ENCODE peak calls at places on chromosome 1, in six cellular contexts. T, R, J, S, O and W are unnamed samples.

GRCh38 chr1:6785721-6786505 is 659 bp downstream of the CAMTA1 start:
- DNase-seq in S (peak; percentile 95), T (peak; percentile 15), O (no peak), R (no peak), J (peak; percentile 17), W (peak; percentile 91)

GRCh38 chr1:233421293-233421692 is 93.8 kb downstream of the MAP3K21 start:
- DNase-seq in T (no peak), S (no peak), J (no peak), O (no peak), R (no peak), W (no peak)

GRCh38 chr1:47563206-47563605 is 125.4 kb downstream of the FOXD2 start:
- DNase-seq in R (no peak), O (no peak), S (no peak), T (no peak), J (no peak), W (no peak)

GRCh38 chr1:30700528-30701265 is 22.7 kb downstream of the MATN1 start:
- DNase-seq in R (no peak), J (no peak), T (peak; percentile 76), S (no peak), O (no peak), W (no peak)

GRCh38 chr1:27157194-27157593 is 2.3 kb upstream of the SLC9A1 start:
- DNase-seq in J (no peak), T (no peak), O (no peak), R (no peak), S (peak; percentile 34), W (no peak)

GRCh38 chr1:174222166-174222949 is 63.0 kb downstream of the RABGAP1L start:
- DNase-seq in J (no peak), T (peak; percentile 82), R (no peak), O (no peak), S (no peak), W (no peak)

GRCh38 chr1:206490643-206491421 is 16.5 kb upstream of the RASSF5 start:
- DNase-seq in T (peak; percentile 62), J (no peak), O (no peak), S (no peak), R (no peak), W (peak; percentile 48)

GRCh38 chr1:201016211-201016651 is 7.3 kb downstream of the KIF21B start:
- DNase-seq in J (no peak), R (no peak), S (peak; percentile 59), T (peak; percentile 34), O (no peak), W (peak; percentile 78)

GRCh38 chr1:211378844-211379243 is 52.2 kb downstream of the TRAF5 start:
- DNase-seq in R (no peak), O (no peak), T (peak; percentile 80), S (no peak), J (no peak), W (no peak)

GRCh38 chr1:45929257-45929687 is 125.9 kb downstream of the MAST2 start:
- DNase-seq in J (peak; percentile 47), O (no peak), R (peak; percentile 26), S (no peak), T (peak; percentile 96), W (no peak)

DNA sequence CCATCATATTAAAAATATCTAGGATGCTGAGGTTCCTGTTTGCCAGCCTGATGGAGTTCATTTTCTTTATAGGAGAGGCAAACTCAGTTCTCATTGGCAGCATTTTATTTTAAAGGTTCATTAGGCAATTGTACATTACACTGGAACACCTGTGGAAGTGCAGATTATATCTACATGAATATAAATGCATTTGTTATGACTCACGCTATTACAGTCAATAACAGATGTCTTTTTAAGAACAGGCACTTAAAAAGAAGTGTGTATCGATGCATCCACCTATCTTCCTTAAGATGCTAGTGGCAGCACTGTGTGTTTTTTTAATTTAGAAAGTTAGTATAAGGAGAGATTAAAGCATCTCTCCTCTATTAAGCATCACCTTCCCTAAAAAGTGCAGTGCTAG is 276.5 kb downstream of the PRDM2 start:
- DNase-seq in R (no peak), S (no peak), T (no peak), J (no peak), O (no peak), W (no peak)
- H3K9ac ChIP-seq in R (no peak overlapping the region), S (no peak overlapping the region), T (no peak overlapping the region), J (no peak overlapping the region), O (no peak overlapping the region), W (no peak overlapping the region)

GRCh38 chr1:208595236-208595635 is 351.1 kb upstream of the PLXNA2 start:
- DNase-seq in S (no peak), J (no peak), O (no peak), R (no peak), T (no peak), W (no peak)

GRCh38 chr1:208593306-208594006 is 349.3 kb upstream of the PLXNA2 start:
- DNase-seq in O (no peak), J (no peak), S (no peak), T (no peak), R (no peak), W (no peak)

GRCh38 chr1:208598021-208598420 is 353.8 kb upstream of the PLXNA2 start:
- DNase-seq in T (no peak), J (no peak), O (no peak), R (no peak), S (no peak), W (no peak)

GRCh38 chr1:208597571-208597970 is 353.4 kb upstream of the PLXNA2 start:
- DNase-seq in S (no peak), O (no peak), T (no peak), R (no peak), J (no peak), W (no peak)

GRCh38 chr1:208595745-208596144 is 351.6 kb upstream of the PLXNA2 start:
- DNase-seq in R (no peak), J (no peak), O (no peak), T (peak; percentile 7), S (no peak), W (no peak)
- TF ChIP-seq RFX5 in R (no peak), J (no peak), O (no peak), T (no peak), S (no peak), W (no peak)

GRCh38 chr1:195618287-195618686 is 990.0 kb downstream of the KCNT2 start:
- DNase-seq in T (no peak), J (no peak), S (no peak), R (no peak), O (no peak), W (no peak)
- H3K9ac ChIP-seq in T (no peak overlapping the region), J (no peak overlapping the region), S (no peak overlapping the region), R (no peak overlapping the region), O (no peak overlapping the region), W (no peak overlapping the region)

DNA sequence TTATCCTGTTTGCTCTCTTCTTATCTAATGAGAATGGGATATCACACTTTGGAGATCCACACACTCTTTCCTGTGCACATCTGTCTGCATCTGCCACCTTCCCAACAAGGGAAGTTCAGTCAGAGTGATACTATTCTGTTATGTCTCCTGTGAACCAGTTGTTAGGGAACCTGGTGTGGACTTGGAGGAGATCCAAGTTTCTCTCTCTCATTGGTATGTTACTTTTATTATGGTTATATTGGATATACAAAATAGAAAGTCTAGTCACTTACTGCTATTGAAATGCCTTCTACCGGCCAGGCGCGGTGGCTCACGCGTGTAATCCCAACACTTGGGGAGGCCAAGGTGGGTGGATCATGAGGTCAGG is 3.3 kb downstream of the PCP4L1 start:
- DNase-seq in T (no peak), O (no peak), S (no peak), R (no peak), J (no peak), W (no peak)
- TF ChIP-seq RFX5 in T (no peak), O (no peak), S (no peak), R (no peak), J (no peak), W (no peak)

GRCh38 chr1:244645890-244646289 is 7.0 kb upstream of the DESI2 start:
- DNase-seq in S (no peak), T (no peak), R (no peak), O (no peak), J (no peak), W (no peak)
- H3K9ac ChIP-seq in S (no peak overlapping the region), T (no peak overlapping the region), R (no peak overlapping the region), O (no peak overlapping the region), J (no peak overlapping the region), W (no peak overlapping the region)

GRCh38 chr1:64077281-64077940 is 126.0 kb upstream of the UBE2U start:
- DNase-seq in S (no peak), T (no peak), O (no peak), J (no peak), R (no peak), W (no peak)

GRCh38 chr1:64073705-64074104 is 129.7 kb upstream of the UBE2U start:
- DNase-seq in R (no peak), S (no peak), O (no peak), T (no peak), J (no peak), W (peak; percentile 53)

GRCh38 chr1:64074767-64075166 is 128.7 kb upstream of the UBE2U start:
- DNase-seq in J (no peak), O (no peak), S (no peak), T (no peak), R (no peak), W (no peak)

DNA sequence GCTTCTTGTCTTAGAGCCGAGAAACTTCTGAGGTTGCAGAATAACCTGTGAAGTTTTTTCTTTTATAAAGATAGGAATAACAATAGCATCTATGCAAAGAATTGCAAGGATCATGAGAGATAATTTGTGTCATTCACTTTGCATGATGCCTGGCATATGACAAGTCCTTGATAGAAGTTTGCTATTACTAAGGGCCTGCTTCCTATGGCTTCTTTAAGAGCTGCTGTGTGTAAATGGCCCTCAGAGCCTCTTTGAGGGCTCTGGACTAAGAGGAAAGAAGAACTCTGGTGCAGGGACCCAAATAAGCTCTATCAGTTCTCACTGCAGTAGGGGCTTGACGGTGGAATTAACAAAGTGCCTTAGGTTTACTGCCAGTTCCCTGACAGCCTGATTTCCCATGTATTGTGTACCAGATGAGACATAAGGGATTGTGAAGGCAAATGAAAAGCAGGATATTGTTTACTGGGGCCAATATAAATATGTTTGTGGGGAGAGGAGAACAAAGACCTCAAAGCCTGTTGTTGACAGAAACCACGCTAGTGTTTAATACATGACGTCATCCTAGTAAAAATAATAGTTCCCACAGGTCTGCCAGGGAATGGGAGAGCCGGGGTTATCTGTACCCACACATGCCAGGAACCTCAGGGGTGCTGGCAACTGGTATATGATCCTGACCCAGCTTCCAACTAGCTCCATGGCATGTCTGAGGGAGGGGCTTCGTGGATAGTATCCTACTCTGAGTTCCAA is 131.2 kb upstream of the UBE2U start:
- DNase-seq in O (no peak), R (no peak), J (no peak), T (peak; percentile 29), S (no peak), W (no peak)
- TF ChIP-seq RFX5 in O (no peak), R (no peak), J (no peak), T (no peak), S (no peak), W (no peak)